ENCODE peak calls at places on chromosomes 11 and 22, in six cellular contexts. J is CD4-positive, alpha-beta T cell; G is AG09319; T is neural progenitor cell; Z is transverse colon; O is astrocyte of the spinal cord. W is an unnamed sample.

GRCh38 chr11:2518112-2518982 is 73.5 kb downstream of the KCNQ1 start:
- DNase-seq in J (no peak), G (no peak), T (peak), Z (peak), O (no peak), W (no peak)

GRCh38 chr11:82865841-82866240 is 34.4 kb downstream of the PRCP start:
- DNase-seq in J (no peak), G (no peak), T (no peak), Z (no peak), O (no peak), W (peak)

GRCh38 chr22:39727541-39727940 is 157.0 kb downstream of the CACNA1I start:
- DNase-seq in J (no peak), G (no peak), T (no peak), Z (no peak), O (no peak), W (no peak)

GRCh38 chr11:17743026-17743807 is 8.6 kb downstream of the KCNC1 start:
- DNase-seq in J (no peak), G (no peak), T (no peak), Z (no peak), O (no peak), W (no peak)

GRCh38 chr11:93712678-93713077 is 28.6 kb downstream of the TAF1D start:
- DNase-seq in J (no peak), G (no peak), T (no peak), Z (no peak), O (no peak), W (no peak)

GRCh38 chr11:26025680-26026079 is 306.2 kb upstream of the ANO3 start:
- DNase-seq in J (no peak), G (no peak), T (no peak), Z (no peak), O (no peak), W (no peak)

GRCh38 chr11:86035164-86035563 is 33.7 kb downstream of the PICALM start:
- DNase-seq in J (no peak), G (no peak), T (no peak), Z (no peak), O (no peak), W (no peak)

GRCh38 chr11:73875380-73875779 is 1.3 kb downstream of the COA4 start:
- DNase-seq in J (no peak), G (no peak), T (no peak), Z (no peak), O (no peak), W (no peak)

GRCh38 chr11:134355136-134355535 is 23.3 kb downstream of the GLB1L2 start:
- DNase-seq in J (no peak), G (no peak), T (no peak), Z (no peak), O (no peak), W (no peak)

GRCh38 chr11:47616726-47617416 is 22.7 kb upstream of the C1QTNF4 start:
- DNase-seq in J (no peak), G (peak), T (peak), Z (peak), O (peak), W (peak)

GRCh38 chr11:134752526-134752925 is 340.5 kb upstream of the B3GAT1 start:
- DNase-seq in J (no peak), G (no peak), T (no peak), Z (no peak), O (no peak), W (no peak)

GRCh38 chr11:66653123-66653522 is 14.6 kb downstream of the RBM4 start:
- DNase-seq in J (no peak), G (no peak), T (no peak), Z (no peak), O (no peak), W (no peak)

GRCh38 chr11:126791446-126791845 is 209.1 kb downstream of the KIRREL3 start:
- DNase-seq in J (no peak), G (no peak), T (peak), Z (no peak), O (no peak), W (no peak)

GRCh38 chr11:43555811-43556210 is 124.7 kb upstream of the HSD17B12 start:
- DNase-seq in J (no peak), G (no peak), T (peak), Z (no peak), O (peak), W (no peak)

GRCh38 chr11:1153951-1154487 is 3.7 kb upstream of the MUC5AC start:
- DNase-seq in J (no peak), G (peak), T (no peak), Z (peak), O (peak), W (peak)

GRCh38 chr11:8913961-8914660 is 3.1 kb downstream of the AKIP1 start:
- DNase-seq in J (peak), G (no peak), T (peak), Z (peak), O (peak), W (no peak)

DNA sequence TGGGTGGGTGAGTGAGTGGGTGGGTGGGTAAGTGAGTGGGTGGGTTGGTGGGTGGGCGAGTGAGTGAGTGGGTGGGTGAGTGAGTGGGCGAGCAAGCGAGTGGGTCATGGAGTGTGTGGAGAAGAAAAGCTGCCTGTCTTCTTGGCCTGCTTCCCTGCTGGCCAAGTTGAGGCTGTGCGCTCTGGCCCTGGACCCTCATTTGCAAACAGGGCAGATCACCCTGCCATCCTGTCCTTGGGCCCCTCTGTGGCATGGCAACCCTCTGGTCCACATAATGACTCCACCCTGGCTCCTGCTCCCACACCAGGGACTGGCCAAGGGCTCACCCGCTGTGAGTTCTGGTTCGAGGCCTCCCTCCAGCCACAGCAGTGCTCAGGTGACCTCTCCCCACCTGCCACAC is 35.1 kb downstream of the CAPN1 start:
- DNase-seq in J (no peak), G (no peak), T (no peak), Z (no peak), O (no peak), W (no peak)
- TF ChIP-seq CTCF in J (no peak), G (no peak), T (no peak), Z (no peak), O (no peak), W (peak)

GRCh38 chr22:46108564-46109473 is 41.5 kb upstream of the PPARA start:
- DNase-seq in J (no peak), G (no peak), T (peak), Z (peak), O (no peak), W (peak)
- TF ChIP-seq CTCF in J (no peak), G (peak), T (no peak), Z (no peak), O (no peak), W (peak)

GRCh38 chr11:75072582-75072981 is 24.1 kb downstream of the OR2AT4 start:
- DNase-seq in J (no peak), G (no peak), T (peak), Z (no peak), O (no peak), W (no peak)

GRCh38 chr11:75068559-75068958 is 28.1 kb downstream of the OR2AT4 start:
- DNase-seq in J (no peak), G (no peak), T (no peak), Z (no peak), O (no peak), W (no peak)

GRCh38 chr11:75069473-75069872 is 27.2 kb downstream of the OR2AT4 start:
- DNase-seq in J (no peak), G (no peak), T (no peak), Z (no peak), O (no peak), W (no peak)

GRCh38 chr11:75066061-75066460 is 30.6 kb downstream of the OR2AT4 start:
- DNase-seq in J (no peak), G (no peak), T (no peak), Z (no peak), O (no peak), W (no peak)

GRCh38 chr11:75068993-75069392 is 27.7 kb downstream of the OR2AT4 start:
- DNase-seq in J (no peak), G (no peak), T (no peak), Z (no peak), O (no peak), W (no peak)
- TF ChIP-seq CTCF in J (no peak), G (no peak), T (no peak), Z (no peak), O (no peak), W (no peak)

GRCh38 chr11:115168686-115169085 is 335.5 kb downstream of the CADM1 start:
- DNase-seq in J (no peak), G (no peak), T (no peak), Z (no peak), O (no peak), W (no peak)
- TF ChIP-seq CTCF in J (no peak), G (no peak), T (no peak), Z (no peak), O (no peak), W (no peak)

DNA sequence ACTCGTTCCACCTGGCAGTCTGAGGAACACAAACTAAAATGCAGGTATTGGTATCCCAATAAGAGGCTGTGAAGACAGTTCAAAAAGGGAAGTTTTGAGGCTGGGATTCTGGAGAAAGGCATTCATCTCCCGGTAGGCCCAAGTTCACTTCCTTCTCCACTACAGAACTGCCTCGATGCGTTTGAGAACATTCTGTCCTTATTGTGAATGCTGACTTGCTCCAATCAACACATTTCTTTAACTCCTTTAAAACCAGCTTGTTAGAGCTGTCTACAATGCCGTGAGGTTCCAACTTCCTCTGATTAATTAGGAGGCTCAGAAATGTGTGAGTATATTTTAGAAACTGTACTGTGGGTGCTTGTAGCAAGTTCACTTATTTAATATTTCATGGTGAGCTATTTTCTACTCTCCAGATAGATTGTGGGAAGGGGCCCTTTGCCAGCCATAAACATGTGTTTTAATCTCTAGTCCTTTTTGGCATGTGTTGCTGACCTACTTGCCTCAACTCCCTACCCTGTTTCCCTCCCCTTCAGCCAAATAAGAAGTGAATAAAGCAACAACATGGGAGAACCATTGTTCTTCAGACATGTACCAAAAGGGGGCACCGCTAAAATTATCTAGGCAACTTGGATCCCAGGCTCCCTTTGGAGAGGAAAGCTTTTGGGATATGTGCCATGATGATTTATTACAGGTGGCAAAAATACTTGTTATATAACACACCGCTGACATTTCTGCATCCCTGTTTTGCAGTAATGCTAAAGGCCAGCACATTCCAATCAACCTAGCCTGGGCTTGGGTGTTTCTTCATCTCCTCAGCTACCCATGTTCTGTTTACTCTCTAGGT is 245.6 kb downstream of the BLID start:
- DNase-seq in J (no peak), G (no peak), T (no peak), Z (no peak), O (no peak), W (no peak)
- TF ChIP-seq CTCF in J (no peak), G (peak), T (no peak), Z (no peak), O (no peak), W (peak)

W was measured in HFFc6.